ENCODE peak calls at places on chromosomes 2 and 18, in four cellular contexts. One of them, this sample, is unnamed.

GRCh38 chr2:8316356-8316755 is 365.5 kb upstream of the ID2 start:
- DNase-seq in AG04449: no peak
- DNase-seq in Daoy: no peak
- DNase-seq in D721Med: no peak
- DNase-seq in this sample: no peak

GRCh38 chr2:12616456-12617163 is 100.1 kb upstream of the TRIB2 start:
- DNase-seq in AG04449: no peak
- DNase-seq in Daoy: no peak
- DNase-seq in D721Med: no peak
- DNase-seq in this sample: no peak

GRCh38 chr2:43100883-43101662 is 125.3 kb downstream of the ZFP36L2 start:
- DNase-seq in Daoy: no peak
- DNase-seq in D721Med: no peak
- DNase-seq in AG04449: no peak
- DNase-seq in this sample: no peak

GRCh38 chr2:201466050-201466660 is 14.6 kb downstream of the STRADB start:
- DNase-seq in D721Med: no peak
- DNase-seq in AG04449: no peak
- DNase-seq in Daoy: peak
- DNase-seq in this sample: peak

GRCh38 chr2:71943238-71944182 is 204.2 kb downstream of the CYP26B1 start:
- DNase-seq in AG04449: no peak
- DNase-seq in D721Med: no peak
- DNase-seq in Daoy: no peak
- DNase-seq in this sample: no peak

GRCh38 chr2:108616731-108617161 is 82.5 kb downstream of the LIMS1 start:
- DNase-seq in AG04449: no peak
- DNase-seq in Daoy: no peak
- DNase-seq in D721Med: no peak
- DNase-seq in this sample: peak

GRCh38 chr2:21165350-21165749 is 41.6 kb downstream of the TDRD15 start:
- DNase-seq in Daoy: no peak
- DNase-seq in D721Med: no peak
- DNase-seq in AG04449: no peak
- DNase-seq in this sample: no peak

GRCh38 chr2:177692828-177693269 is 300.3 kb downstream of the AGPS start:
- DNase-seq in Daoy: peak
- DNase-seq in D721Med: no peak
- DNase-seq in AG04449: no peak
- DNase-seq in this sample: no peak

GRCh38 chr2:68734688-68735525 is at the start of gene ARHGAP25:
- DNase-seq in Daoy: no peak
- DNase-seq in AG04449: no peak
- DNase-seq in D721Med: no peak
- DNase-seq in this sample: no peak

GRCh38 chr2:12848176-12848575 is 131.4 kb downstream of the TRIB2 start:
- DNase-seq in Daoy: no peak
- DNase-seq in AG04449: no peak
- DNase-seq in D721Med: no peak
- DNase-seq in this sample: no peak

GRCh38 chr2:40760071-40760666 is 308.3 kb upstream of the SLC8A1 start:
- DNase-seq in Daoy: peak
- DNase-seq in D721Med: no peak
- DNase-seq in AG04449: peak
- DNase-seq in this sample: peak

GRCh38 chr2:28407976-28408690 is 15.5 kb downstream of the FOSL2 start:
- DNase-seq in D721Med: no peak
- DNase-seq in AG04449: no peak
- DNase-seq in Daoy: no peak
- DNase-seq in this sample: no peak

GRCh38 chr2:45816273-45816672 is 164.8 kb downstream of the PRKCE start:
- DNase-seq in D721Med: no peak
- DNase-seq in AG04449: no peak
- DNase-seq in Daoy: peak
- DNase-seq in this sample: no peak

GRCh38 chr2:196242131-196242620 is 70.8 kb upstream of the STK17B start:
- DNase-seq in AG04449: no peak
- DNase-seq in D721Med: no peak
- DNase-seq in Daoy: no peak
- DNase-seq in this sample: no peak

GRCh38 chr2:236250909-236251579 is 13.2 kb downstream of the ASB18 start:
- DNase-seq in Daoy: no peak
- DNase-seq in AG04449: no peak
- DNase-seq in D721Med: no peak
- DNase-seq in this sample: no peak

GRCh38 chr2:30113617-30114293 is 33.1 kb upstream of the YPEL5 start:
- DNase-seq in Daoy: peak
- DNase-seq in D721Med: no peak
- DNase-seq in AG04449: peak
- DNase-seq in this sample: peak

GRCh38 chr2:241558532-241559488 is at the start of gene BOK:
- DNase-seq in Daoy: peak
- DNase-seq in AG04449: no peak
- DNase-seq in D721Med: peak
- DNase-seq in this sample: no peak

GRCh38 chr2:26407517-26407916 is 5.8 kb downstream of the DRC1 start:
- DNase-seq in Daoy: no peak
- DNase-seq in D721Med: no peak
- DNase-seq in AG04449: no peak
- DNase-seq in this sample: no peak

GRCh38 chr2:220614064-220614463 is 958.0 kb downstream of the EPHA4 start:
- DNase-seq in D721Med: no peak
- DNase-seq in Daoy: no peak
- DNase-seq in AG04449: no peak
- DNase-seq in this sample: no peak

GRCh38 chr2:170548304-170548703 is 166.8 kb upstream of the SP5 start:
- DNase-seq in AG04449: no peak
- DNase-seq in D721Med: no peak
- DNase-seq in Daoy: no peak
- DNase-seq in this sample: no peak

GRCh38 chr18:76514573-76514972 is 19.5 kb upstream of the ZNF516 start:
- DNase-seq in Daoy: no peak
- DNase-seq in D721Med: no peak
- DNase-seq in AG04449: no peak
- DNase-seq in this sample: no peak